ENCODE peak calls at places on chromosomes 1 and 21, in five cellular contexts. K is upper lobe of right lung, D is AG04450, P is ovary, N is fibroblast of lung. V is an unnamed sample.

GRCh38 chr1:98325646-98326441 is 335.7 kb upstream of the SNX7 start:
- DNase-seq in N (peak; percentile 92), P (no peak), K (no peak), D (peak; percentile 42), V (peak; percentile 93)

GRCh38 chr1:54314691-54315455 is 91.3 kb downstream of the SSBP3 start:
- DNase-seq in K (no peak), P (no peak), D (no peak), N (no peak), V (no peak)

GRCh38 chr1:52209429-52209828 is 67.5 kb downstream of the ZFYVE9 start:
- DNase-seq in K (no peak), P (no peak), N (no peak), D (no peak), V (no peak)

GRCh38 chr1:225817611-225818061 is 7.7 kb downstream of the EPHX1 start:
- DNase-seq in K (peak; percentile 87), N (peak; percentile 95), P (peak; percentile 75), D (peak; percentile 65), V (peak; percentile 55)

GRCh38 chr1:2085080-2085479 is 34.9 kb downstream of the PRKCZ start:
- DNase-seq in P (no peak), K (no peak), N (no peak), D (no peak), V (no peak)

GRCh38 chr1:65114312-65114711 is 33.7 kb upstream of the AK4 start:
- DNase-seq in D (no peak), P (no peak), K (no peak), N (no peak), V (no peak)

GRCh38 chr1:39802496-39803260 is 14.0 kb upstream of the BMP8B start:
- DNase-seq in P (no peak), D (no peak), K (no peak), N (no peak), V (no peak)

GRCh38 chr1:210321552-210321951 is 7.2 kb upstream of the HHAT start:
- DNase-seq in D (no peak), N (no peak), K (no peak), P (no peak), V (no peak)

GRCh38 chr1:159250817-159251216 is 46.1 kb downstream of the ACKR1 start:
- DNase-seq in D (no peak), N (no peak), K (no peak), P (no peak), V (no peak)

GRCh38 chr1:243250102-243250501 is 5.0 kb downstream of the CEP170 start:
- DNase-seq in D (no peak), K (no peak), N (no peak), P (no peak), V (no peak)

GRCh38 chr21:33854604-33855003 is 61.0 kb downstream of the ATP5PO start:
- DNase-seq in K (no peak), N (no peak), P (no peak), D (no peak), V (no peak)

GRCh38 chr21:40634141-40634540 is 212.8 kb downstream of the DSCAM start:
- DNase-seq in P (no peak), N (no peak), K (no peak), D (no peak), V (no peak)

GRCh38 chr1:22646359-22646758 is 2.9 kb downstream of the C1QC start:
- DNase-seq in P (no peak), N (peak; percentile 16), D (no peak), K (no peak), V (no peak)

GRCh38 chr1:18999287-18999852 is 42.9 kb upstream of the IFFO2 start:
- DNase-seq in D (no peak), N (peak; percentile 52), K (no peak), P (no peak), V (no peak)

GRCh38 chr1:201850053-201850397 is 21.1 kb downstream of the IPO9 start:
- DNase-seq in P (peak; percentile 76), D (peak; percentile 65), N (peak; percentile 76), K (no peak), V (peak; percentile 81)

DNA sequence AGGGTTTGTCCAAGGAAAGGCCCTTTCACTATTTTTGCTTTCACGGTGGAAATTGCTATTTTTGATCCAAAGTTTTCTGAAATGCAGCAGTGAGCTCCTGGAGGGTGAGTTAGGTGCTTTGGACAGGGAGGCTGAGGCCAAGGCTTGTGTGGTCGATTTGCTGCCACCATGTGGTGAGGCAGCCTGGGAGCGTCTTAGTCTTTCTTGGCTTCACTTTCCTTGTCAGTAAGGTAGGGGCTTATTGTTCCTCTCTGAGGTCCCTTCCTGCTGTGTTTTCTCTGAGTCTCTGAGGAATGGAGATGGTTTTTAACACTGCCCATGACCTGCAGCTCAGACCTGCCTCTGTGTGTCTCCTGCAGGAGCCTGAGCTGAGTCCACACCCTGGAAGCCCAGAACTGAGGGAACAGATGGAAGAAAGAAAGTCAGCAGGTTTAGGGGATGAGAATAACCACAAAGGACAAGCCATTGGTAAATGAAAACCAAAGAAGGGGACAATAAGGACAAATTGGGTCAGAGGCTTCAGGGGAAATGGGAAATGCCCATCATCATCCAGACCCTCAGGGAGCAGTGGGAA is 20.1 kb upstream of the S100A10 start:
- DNase-seq in K (no peak), P (no peak), N (no peak), D (no peak), V (no peak)
- TF ChIP-seq CTCF in K (peak; percentile 55), P (no peak), N (peak; percentile 48), D (peak; percentile 76), V (peak; percentile 88)

GRCh38 chr1:30894508-30894973 is 14.0 kb downstream of the SDC3 start:
- DNase-seq in D (no peak), N (no peak), K (no peak), P (no peak), V (no peak)
- H3K27ac ChIP-seq in D (no peak overlapping the region), N (no peak overlapping the region), K (no peak overlapping the region), P (no peak overlapping the region), V (no peak overlapping the region)

GRCh38 chr21:24375201-24375600 is 1232.1 kb downstream of the MRPL39 start:
- DNase-seq in D (no peak), N (no peak), P (no peak), K (peak; percentile 37), V (no peak)
- TF ChIP-seq CTCF in D (no peak), N (no peak), P (no peak), K (no peak), V (no peak)

GRCh38 chr1:235068155-235069121 is 60.2 kb downstream of the TOMM20 start:
- DNase-seq in D (no peak), K (no peak), N (peak; percentile 66), P (no peak), V (peak; percentile 61)
- H3K27ac ChIP-seq in D (peak overlapping the region; percentile 78), K (peak overlapping the region; percentile 70), N (peak overlapping the region; percentile 88), P (no peak overlapping the region), V (peak overlapping the region; percentile 64)